ENCODE peak calls at places on chromosome 19, in ten cellular contexts. One of them, this sample, is unnamed.

GRCh38 chr19:51375504-51376221 is 3.2 kb upstream of the NKG7 start:
- DNase-seq in tibial nerve: no peak
- DNase-seq in CD4-positive, alpha-beta T cell: no peak
- DNase-seq in body of pancreas: no peak
- DNase-seq in omental fat pad: no peak
- DNase-seq in neural crest cell: no peak
- DNase-seq in NB4: peak; percentile 87
- DNase-seq in dorsolateral prefrontal cortex: no peak
- DNase-seq in colonic mucosa: no peak
- DNase-seq in cardiac fibroblast: no peak
- DNase-seq in this sample: no peak

GRCh38 chr19:31342926-31343325 is 6.3 kb downstream of the TSHZ3 start:
- DNase-seq in CD4-positive, alpha-beta T cell: no peak
- DNase-seq in colonic mucosa: no peak
- DNase-seq in neural crest cell: no peak
- DNase-seq in body of pancreas: no peak
- DNase-seq in NB4: no peak
- DNase-seq in omental fat pad: no peak
- DNase-seq in tibial nerve: no peak
- DNase-seq in dorsolateral prefrontal cortex: no peak
- DNase-seq in cardiac fibroblast: no peak
- DNase-seq in this sample: no peak

GRCh38 chr19:16330368-16330801 is 5.8 kb downstream of the KLF2 start:
- DNase-seq in dorsolateral prefrontal cortex: no peak
- DNase-seq in cardiac fibroblast: peak; percentile 81
- DNase-seq in CD4-positive, alpha-beta T cell: peak; percentile 93
- DNase-seq in tibial nerve: no peak
- DNase-seq in colonic mucosa: peak; percentile 69
- DNase-seq in neural crest cell: no peak
- DNase-seq in body of pancreas: peak; percentile 66
- DNase-seq in NB4: peak; percentile 76
- DNase-seq in omental fat pad: peak; percentile 72
- DNase-seq in this sample: no peak

GRCh38 chr19:48760514-48761221 is 5.3 kb downstream of the FGF21 start:
- DNase-seq in colonic mucosa: no peak
- DNase-seq in NB4: peak; percentile 66
- DNase-seq in dorsolateral prefrontal cortex: no peak
- DNase-seq in tibial nerve: no peak
- DNase-seq in CD4-positive, alpha-beta T cell: no peak
- DNase-seq in omental fat pad: no peak
- DNase-seq in cardiac fibroblast: no peak
- DNase-seq in neural crest cell: no peak
- DNase-seq in body of pancreas: no peak
- DNase-seq in this sample: no peak

GRCh38 chr19:47035127-47035494 is 13.3 kb downstream of the TMEM160 start:
- DNase-seq in omental fat pad: no peak
- DNase-seq in neural crest cell: no peak
- DNase-seq in colonic mucosa: peak; percentile 45
- DNase-seq in CD4-positive, alpha-beta T cell: no peak
- DNase-seq in cardiac fibroblast: no peak
- DNase-seq in NB4: peak; percentile 98
- DNase-seq in dorsolateral prefrontal cortex: no peak
- DNase-seq in tibial nerve: no peak
- DNase-seq in body of pancreas: no peak
- DNase-seq in this sample: no peak

GRCh38 chr19:54041969-54042606 is 21.6 kb downstream of the VSTM1 start:
- DNase-seq in dorsolateral prefrontal cortex: no peak
- DNase-seq in tibial nerve: no peak
- DNase-seq in cardiac fibroblast: no peak
- DNase-seq in NB4: no peak
- DNase-seq in body of pancreas: no peak
- DNase-seq in CD4-positive, alpha-beta T cell: no peak
- DNase-seq in colonic mucosa: no peak
- DNase-seq in omental fat pad: no peak
- DNase-seq in neural crest cell: no peak
- DNase-seq in this sample: no peak

GRCh38 chr19:48501446-48501960 is 10.1 kb downstream of the LMTK3 start:
- DNase-seq in NB4: no peak
- DNase-seq in dorsolateral prefrontal cortex: no peak
- DNase-seq in colonic mucosa: peak; percentile 77
- DNase-seq in cardiac fibroblast: no peak
- DNase-seq in body of pancreas: peak; percentile 93
- DNase-seq in tibial nerve: no peak
- DNase-seq in neural crest cell: no peak
- DNase-seq in CD4-positive, alpha-beta T cell: no peak
- DNase-seq in omental fat pad: no peak
- DNase-seq in this sample: peak; percentile 44

GRCh38 chr19:49327878-49328544 is 3.0 kb upstream of the SLC6A16 start:
- DNase-seq in dorsolateral prefrontal cortex: no peak
- DNase-seq in tibial nerve: no peak
- DNase-seq in body of pancreas: no peak
- DNase-seq in CD4-positive, alpha-beta T cell: peak; percentile 31
- DNase-seq in cardiac fibroblast: peak; percentile 44
- DNase-seq in NB4: peak; percentile 43
- DNase-seq in omental fat pad: no peak
- DNase-seq in neural crest cell: no peak
- DNase-seq in colonic mucosa: peak; percentile 36
- DNase-seq in this sample: no peak

GRCh38 chr19:12769689-12770088 is 5.7 kb downstream of the HOOK2 start:
- DNase-seq in colonic mucosa: peak; percentile 59
- DNase-seq in CD4-positive, alpha-beta T cell: no peak
- DNase-seq in NB4: no peak
- DNase-seq in dorsolateral prefrontal cortex: no peak
- DNase-seq in tibial nerve: no peak
- DNase-seq in neural crest cell: peak; percentile 42
- DNase-seq in cardiac fibroblast: no peak
- DNase-seq in omental fat pad: no peak
- DNase-seq in body of pancreas: no peak
- DNase-seq in this sample: no peak

GRCh38 chr19:56660381-56661105 is 11.0 kb downstream of the ZNF835 start:
- DNase-seq in neural crest cell: no peak
- DNase-seq in dorsolateral prefrontal cortex: no peak
- DNase-seq in colonic mucosa: no peak
- DNase-seq in tibial nerve: no peak
- DNase-seq in NB4: no peak
- DNase-seq in omental fat pad: no peak
- DNase-seq in CD4-positive, alpha-beta T cell: no peak
- DNase-seq in cardiac fibroblast: no peak
- DNase-seq in body of pancreas: peak; percentile 33
- DNase-seq in this sample: no peak

GRCh38 chr19:18514800-18515682 is 6.8 kb downstream of the ELL start:
- DNase-seq in body of pancreas: peak; percentile 71
- DNase-seq in colonic mucosa: peak; percentile 71
- DNase-seq in neural crest cell: no peak
- DNase-seq in dorsolateral prefrontal cortex: no peak
- DNase-seq in cardiac fibroblast: peak; percentile 90
- DNase-seq in tibial nerve: no peak
- DNase-seq in CD4-positive, alpha-beta T cell: no peak
- DNase-seq in omental fat pad: peak; percentile 85
- DNase-seq in NB4: peak; percentile 76
- DNase-seq in this sample: no peak

GRCh38 chr19:15641901-15642491 is 1.3 kb downstream of the CYP4F3 start:
- DNase-seq in NB4: peak; percentile 86
- DNase-seq in cardiac fibroblast: no peak
- DNase-seq in body of pancreas: no peak
- DNase-seq in tibial nerve: no peak
- DNase-seq in dorsolateral prefrontal cortex: no peak
- DNase-seq in omental fat pad: no peak
- DNase-seq in CD4-positive, alpha-beta T cell: no peak
- DNase-seq in colonic mucosa: no peak
- DNase-seq in neural crest cell: no peak
- DNase-seq in this sample: no peak

GRCh38 chr19:56689198-56689597 is 17.6 kb upstream of the ZNF835 start:
- DNase-seq in dorsolateral prefrontal cortex: no peak
- DNase-seq in tibial nerve: no peak
- DNase-seq in cardiac fibroblast: no peak
- DNase-seq in omental fat pad: no peak
- DNase-seq in colonic mucosa: no peak
- DNase-seq in CD4-positive, alpha-beta T cell: no peak
- DNase-seq in NB4: no peak
- DNase-seq in body of pancreas: no peak
- DNase-seq in neural crest cell: no peak
- DNase-seq in this sample: no peak

DNA sequence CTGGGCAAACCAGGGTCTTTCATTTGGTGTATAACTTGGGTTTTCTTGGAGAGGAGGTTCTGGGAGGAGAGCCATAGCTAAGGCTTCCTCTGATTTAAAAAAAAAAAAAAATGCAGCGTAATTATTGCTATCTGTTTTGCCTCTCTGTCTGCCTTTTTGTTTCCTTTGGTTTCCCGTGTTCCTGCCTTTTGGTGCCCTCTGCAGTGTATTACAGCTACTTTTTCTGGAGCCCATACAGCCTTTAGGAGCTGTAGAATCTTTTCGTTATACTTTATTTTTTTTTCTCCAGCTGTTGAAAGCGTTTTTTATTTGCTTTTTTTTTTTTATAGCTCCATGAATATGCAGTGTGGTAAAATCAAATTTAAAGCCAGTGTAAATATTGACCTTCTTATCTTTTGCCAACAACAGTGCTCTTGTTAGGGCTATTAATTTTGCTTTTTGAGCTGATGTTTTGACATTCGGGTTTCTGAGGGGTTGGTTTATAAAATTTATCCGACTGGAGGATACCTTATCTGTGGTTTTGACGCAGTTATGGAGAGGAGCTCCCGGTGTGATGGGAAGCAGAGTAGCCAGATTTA is 38.1 kb downstream of the ZNF493 start:
- DNase-seq in NB4: no peak
- DNase-seq in dorsolateral prefrontal cortex: no peak
- DNase-seq in neural crest cell: no peak
- DNase-seq in CD4-positive, alpha-beta T cell: no peak
- DNase-seq in omental fat pad: no peak
- DNase-seq in colonic mucosa: no peak
- DNase-seq in tibial nerve: no peak
- DNase-seq in cardiac fibroblast: no peak
- DNase-seq in body of pancreas: no peak
- DNase-seq in this sample: no peak
- TF ChIP-seq CTCF in NB4: no peak
- TF ChIP-seq CTCF in dorsolateral prefrontal cortex: peak; percentile 16
- TF ChIP-seq CTCF in neural crest cell: no peak
- TF ChIP-seq CTCF in CD4-positive, alpha-beta T cell: no peak
- TF ChIP-seq CTCF in omental fat pad: no peak
- TF ChIP-seq CTCF in colonic mucosa: no peak
- TF ChIP-seq CTCF in tibial nerve: no peak
- TF ChIP-seq CTCF in cardiac fibroblast: no peak
- TF ChIP-seq CTCF in body of pancreas: peak; percentile 26
- TF ChIP-seq CTCF in this sample: no peak

DNA sequence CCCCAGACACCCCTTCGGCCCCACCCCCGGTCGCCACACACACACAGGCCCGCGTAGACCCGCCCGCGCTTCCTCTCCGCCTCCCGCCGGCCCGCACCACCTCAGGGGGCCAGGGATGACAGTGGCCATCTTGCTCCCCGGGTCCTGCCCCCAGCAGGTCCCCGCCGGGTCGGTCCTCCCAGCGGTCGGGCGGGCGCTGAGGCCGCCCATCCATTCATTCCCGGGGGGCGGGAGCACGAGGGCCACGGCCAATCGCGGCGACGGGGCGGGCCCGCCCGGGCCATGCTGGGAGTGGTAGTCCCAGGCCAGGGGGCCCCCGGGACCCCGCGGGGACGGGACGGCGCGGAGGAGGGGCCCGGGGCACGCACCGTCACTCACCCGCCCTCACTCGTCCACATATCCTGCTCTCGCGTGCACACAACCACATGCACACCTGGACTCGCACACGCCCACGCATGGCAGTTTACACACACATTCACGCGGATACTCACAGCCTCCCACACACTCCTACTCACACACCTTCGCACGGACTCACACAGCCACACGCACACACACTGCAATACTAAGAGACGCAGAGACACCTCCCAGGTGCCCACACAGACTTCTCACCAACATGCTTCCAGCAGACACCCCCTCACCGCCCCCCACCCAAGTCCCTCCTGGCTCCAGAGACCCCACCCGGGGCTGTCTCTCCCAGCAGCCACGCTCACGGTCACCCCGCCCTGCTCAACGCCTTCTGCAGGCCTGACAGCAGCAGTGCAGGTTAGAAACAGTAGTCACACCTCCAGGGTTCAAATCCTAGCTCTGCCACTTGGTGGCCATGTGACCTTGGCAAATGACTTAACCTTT is at the start of gene DPF1:
- DNase-seq in body of pancreas: no peak
- DNase-seq in omental fat pad: no peak
- DNase-seq in dorsolateral prefrontal cortex: peak; percentile 74
- DNase-seq in NB4: peak; percentile 76
- DNase-seq in CD4-positive, alpha-beta T cell: no peak
- DNase-seq in colonic mucosa: no peak
- DNase-seq in cardiac fibroblast: peak; percentile 68
- DNase-seq in neural crest cell: peak; percentile 84
- DNase-seq in tibial nerve: no peak
- DNase-seq in this sample: peak; percentile 77
- TF ChIP-seq CTCF in body of pancreas: no peak
- TF ChIP-seq CTCF in omental fat pad: no peak
- TF ChIP-seq CTCF in dorsolateral prefrontal cortex: no peak
- TF ChIP-seq CTCF in NB4: no peak
- TF ChIP-seq CTCF in CD4-positive, alpha-beta T cell: no peak
- TF ChIP-seq CTCF in colonic mucosa: no peak
- TF ChIP-seq CTCF in cardiac fibroblast: peak; percentile 10
- TF ChIP-seq CTCF in neural crest cell: peak; percentile 54
- TF ChIP-seq CTCF in tibial nerve: no peak
- TF ChIP-seq CTCF in this sample: peak; percentile 31

GRCh38 chr19:41990615-41991014 is 3.4 kb downstream of the ATP1A3 start:
- DNase-seq in tibial nerve: no peak
- DNase-seq in CD4-positive, alpha-beta T cell: no peak
- DNase-seq in dorsolateral prefrontal cortex: no peak
- DNase-seq in colonic mucosa: no peak
- DNase-seq in omental fat pad: no peak
- DNase-seq in neural crest cell: no peak
- DNase-seq in cardiac fibroblast: no peak
- DNase-seq in NB4: no peak
- DNase-seq in body of pancreas: no peak
- DNase-seq in this sample: no peak
- TF ChIP-seq CTCF in tibial nerve: no peak
- TF ChIP-seq CTCF in CD4-positive, alpha-beta T cell: no peak
- TF ChIP-seq CTCF in dorsolateral prefrontal cortex: no peak
- TF ChIP-seq CTCF in colonic mucosa: no peak
- TF ChIP-seq CTCF in omental fat pad: no peak
- TF ChIP-seq CTCF in neural crest cell: no peak
- TF ChIP-seq CTCF in cardiac fibroblast: no peak
- TF ChIP-seq CTCF in NB4: no peak
- TF ChIP-seq CTCF in body of pancreas: no peak
- TF ChIP-seq CTCF in this sample: no peak

GRCh38 chr19:32748497-32748896 is 28.9 kb downstream of the TDRD12 start:
- DNase-seq in body of pancreas: no peak
- DNase-seq in colonic mucosa: no peak
- DNase-seq in tibial nerve: no peak
- DNase-seq in cardiac fibroblast: no peak
- DNase-seq in omental fat pad: no peak
- DNase-seq in NB4: peak; percentile 15
- DNase-seq in CD4-positive, alpha-beta T cell: no peak
- DNase-seq in neural crest cell: no peak
- DNase-seq in dorsolateral prefrontal cortex: no peak
- DNase-seq in this sample: no peak
- TF ChIP-seq CTCF in body of pancreas: no peak
- TF ChIP-seq CTCF in colonic mucosa: no peak
- TF ChIP-seq CTCF in tibial nerve: no peak
- TF ChIP-seq CTCF in cardiac fibroblast: no peak
- TF ChIP-seq CTCF in omental fat pad: no peak
- TF ChIP-seq CTCF in NB4: no peak
- TF ChIP-seq CTCF in CD4-positive, alpha-beta T cell: peak; percentile 16
- TF ChIP-seq CTCF in neural crest cell: no peak
- TF ChIP-seq CTCF in dorsolateral prefrontal cortex: no peak
- TF ChIP-seq CTCF in this sample: peak; percentile 34

This sample was measured in progenitor cell of endocrine pancreas.